ENCODE peak calls at places on chromosomes 4 and X, in seven cellular contexts. L is aorta; C is CD8-positive, alpha-beta T cell; Q is HS-5; R is endothelial cell; F is stimulated activated CD8-positive, alpha-beta memory T cell treated with anti-CD3 and anti-CD28 coated beads, Interleukin-4, amount 100 ng/mL, for 48 hours; U is Right ventricle myocardium superior. J is an unnamed sample.

GRCh38 chr4:80233390-80233789 is 33.1 kb upstream of the FGF5 start:
- DNase-seq in L (no peak), C (no peak), Q (no peak), R (no peak), F (no peak), U (no peak), J (no peak)

GRCh38 chr4:88419874-88420273 is 37.0 kb upstream of the HERC5 start:
- DNase-seq in L (no peak), C (no peak), Q (no peak), R (no peak), F (no peak), U (no peak), J (no peak)

GRCh38 chrX:13864264-13864663 is 47.4 kb upstream of the GPM6B start:
- DNase-seq in L (no peak), C (no peak), Q (no peak), R (no peak), F (no peak), U (no peak), J (no peak)

GRCh38 chrX:41870719-41871151 is 52.6 kb downstream of the CASK start:
- DNase-seq in L (no peak), C (no peak), Q (no peak), R (no peak), F (no peak), U (no peak), J (no peak)

GRCh38 chr4:180190382-180190781 is 2052.8 kb upstream of the TENM3 start:
- DNase-seq in L (no peak), C (no peak), Q (no peak), R (no peak), F (no peak), U (no peak), J (no peak)

GRCh38 chr4:142383800-142384470 is 462.2 kb downstream of the INPP4B start:
- DNase-seq in L (no peak), C (no peak), Q (no peak), R (no peak), F (no peak), U (no peak), J (no peak)

GRCh38 chrX:155148724-155149537 is 67.3 kb upstream of the VBP1 start:
- DNase-seq in L (no peak), C (no peak), Q (no peak), R (peak), F (peak), U (no peak), J (peak)

GRCh38 chr4:81743731-81744465 is 272.2 kb upstream of the RASGEF1B start:
- DNase-seq in L (no peak), C (no peak), Q (no peak), R (no peak), F (no peak), U (no peak), J (no peak)

J was measured in K562.